ENCODE peak calls at places on chromosomes 11 and 22, in five cellular contexts. B is HCT116, A is vagina, G is A549, N is heart left ventricle. E is an unnamed sample.
A peak's percentile ranks its signal among the peaks of the same experiment; 100 is the strongest.

GRCh38 chr22:29451863-29452262 is 13.5 kb downstream of the RFPL1 start:
- DNase-seq in G (no peak), N (no peak), B (no peak), A (no peak), E (no peak)

GRCh38 chr22:31474743-31475142 is 14.9 kb downstream of the EIF4ENIF1 start:
- DNase-seq in G (no peak), N (no peak), A (no peak), B (no peak), E (no peak)

GRCh38 chr11:41921991-41922390 is 462.5 kb upstream of the LRRC4C start:
- DNase-seq in B (no peak), G (no peak), A (no peak), N (no peak), E (no peak)

GRCh38 chr11:102950622-102951081 is 4.9 kb downstream of the MMP13 start:
- DNase-seq in A (no peak), B (no peak), G (no peak), N (no peak), E (no peak)

GRCh38 chr22:21042978-21043855 is 2.5 kb upstream of the LRRC74B start:
- DNase-seq in A (no peak), B (no peak), N (no peak), G (no peak), E (no peak)

GRCh38 chr11:29448246-29448877 is 568.5 kb downstream of the KCNA4 start:
- DNase-seq in N (no peak), B (peak; percentile 2), G (peak; percentile 13), A (no peak), E (no peak)

GRCh38 chr11:112113539-112114457 is 27.1 kb downstream of the SDHD start:
- DNase-seq in B (peak; percentile 49), N (no peak), G (peak; percentile 31), A (no peak), E (no peak)

GRCh38 chr11:97409141-97409540 is 1019.3 kb downstream of the JRKL start:
- DNase-seq in G (no peak), B (no peak), A (no peak), N (no peak), E (no peak)

GRCh38 chr11:69057236-69057635 is 8.5 kb downstream of the TPCN2 start:
- DNase-seq in G (no peak), B (no peak), N (no peak), A (no peak), E (no peak)

GRCh38 chr22:35172452-35172851 is 84.8 kb upstream of the HMGXB4 start:
- DNase-seq in N (no peak), G (no peak), B (no peak), A (no peak), E (no peak)

GRCh38 chr11:116928102-116928777 is 90.8 kb upstream of the APOA1 start:
- DNase-seq in N (no peak), A (no peak), B (no peak), G (no peak), E (no peak)

GRCh38 chr22:22228921-22229320 is 15.7 kb upstream of the VPREB1 start:
- DNase-seq in G (no peak), A (peak; percentile 72), N (no peak), B (no peak), E (no peak)

GRCh38 chr11:121367434-121367833 is 74.9 kb downstream of the SC5D start:
- DNase-seq in G (no peak), A (no peak), N (no peak), B (no peak), E (no peak)

GRCh38 chr11:70833011-70833410 is 419.4 kb downstream of the SHANK2 start:
- DNase-seq in A (no peak), N (no peak), B (no peak), G (no peak), E (no peak)

GRCh38 chr11:111707691-111708067 is 58.5 kb downstream of the PPP2R1B start:
- DNase-seq in N (no peak), B (no peak), G (no peak), A (no peak), E (no peak)

GRCh38 chr11:266676-267439 is 11.3 kb upstream of the NLRP6 start:
- DNase-seq in G (no peak), A (no peak), B (no peak), N (no peak), E (peak; percentile 27)

GRCh38 chr11:118841469-118842222 is 42.0 kb upstream of the CXCR5 start:
- DNase-seq in G (no peak), A (no peak), N (no peak), B (no peak), E (no peak)

GRCh38 chr11:41058138-41058537 is 401.3 kb downstream of the LRRC4C start:
- DNase-seq in G (no peak), A (no peak), B (no peak), N (no peak), E (no peak)

GRCh38 chr11:27472398-27473016 is at the start of gene LGR4:
- DNase-seq in A (peak; percentile 98), G (peak; percentile 84), N (peak; percentile 96), B (peak; percentile 83), E (peak; percentile 81)

GRCh38 chr11:17229481-17230152 is 21.8 kb upstream of the PIK3C2A start:
- DNase-seq in G (no peak), A (no peak), N (no peak), B (no peak), E (no peak)

GRCh38 chr11:90204832-90205646 is 17.8 kb downstream of the CHORDC1 start:
- DNase-seq in B (peak; percentile 39), N (no peak), A (no peak), G (peak; percentile 32), E (no peak)

GRCh38 chr11:3959015-3959917 is 103.8 kb downstream of the STIM1 start:
- DNase-seq in B (no peak), G (peak; percentile 53), N (no peak), A (peak; percentile 18), E (no peak)

GRCh38 chr11:46868912-46869311 is 22.8 kb upstream of the CKAP5 start:
- DNase-seq in B (no peak), A (no peak), N (no peak), G (no peak), E (no peak)

GRCh38 chr11:58060939-58061672 is 30.4 kb downstream of the OR6Q1 start:
- DNase-seq in A (no peak), B (no peak), N (no peak), G (no peak), E (no peak)

GRCh38 chr22:20783844-20784723 is 10.2 kb downstream of the SERPIND1 start:
- DNase-seq in N (no peak), G (peak; percentile 30), A (no peak), B (peak; percentile 34), E (no peak)

GRCh38 chr22:25081409-25081824 is 118.2 kb upstream of the CRYBB3 start:
- DNase-seq in G (peak; percentile 49), N (no peak), A (no peak), B (peak; percentile 15), E (peak; percentile 36)

GRCh38 chr22:24699861-24700260 is 74.7 kb downstream of the PIWIL3 start:
- DNase-seq in N (no peak), B (no peak), A (no peak), G (no peak), E (no peak)

DNA sequence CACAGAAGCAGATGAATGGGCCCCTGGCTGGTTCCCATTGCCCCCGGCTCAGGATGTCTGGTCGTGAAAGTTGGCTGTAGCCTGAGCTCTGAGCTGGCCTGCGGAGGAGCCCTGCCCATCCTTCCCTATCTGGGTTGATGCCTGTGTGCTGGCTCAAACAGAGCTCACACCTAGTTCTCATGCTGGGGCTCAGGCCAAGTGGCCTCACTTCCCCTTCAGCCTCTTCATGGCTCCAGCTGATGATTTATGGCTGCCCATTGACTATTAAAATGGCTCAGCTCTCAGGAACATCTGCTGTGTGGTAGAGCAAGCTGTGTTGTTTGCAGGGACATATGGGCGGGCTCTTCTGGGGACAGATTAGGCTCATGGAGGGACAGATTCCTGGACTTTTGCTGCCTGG is 64.7 kb downstream of the ADAMTS15 start:
- DNase-seq in A (no peak), B (no peak), N (peak; percentile 86), G (no peak), E (no peak)
- H3K27ac ChIP-seq in A (no peak overlapping the region), B (no peak overlapping the region), N (peak overlapping the region; percentile 29), G (no peak overlapping the region), E (no peak overlapping the region)

GRCh38 chr22:46958191-46958590 is 195.7 kb downstream of the TBC1D22A start:
- DNase-seq in B (no peak), A (no peak), N (no peak), G (no peak), E (no peak)

GRCh38 chr22:46957521-46957920 is 195.1 kb downstream of the TBC1D22A start:
- DNase-seq in G (no peak), A (no peak), B (no peak), N (no peak), E (no peak)

GRCh38 chr22:46956498-46957215 is 194.2 kb downstream of the TBC1D22A start:
- DNase-seq in B (no peak), A (no peak), N (no peak), G (no peak), E (no peak)

GRCh38 chr22:46959369-46959768 is 196.9 kb downstream of the TBC1D22A start:
- DNase-seq in B (no peak), N (no peak), G (no peak), A (no peak), E (no peak)

GRCh38 chr22:46958649-46959048 is 196.2 kb downstream of the TBC1D22A start:
- DNase-seq in B (no peak), N (no peak), G (no peak), A (no peak), E (no peak)
- H3K4me1 ChIP-seq in B (no peaks in the 10 kb centered on the region), N (no peaks in the 10 kb centered on the region), G (no peaks in the 10 kb centered on the region), A (no peaks in the 10 kb centered on the region), E (no peaks in the 10 kb centered on the region)

GRCh38 chr11:107825875-107826274 is 32.7 kb downstream of the SLC35F2 start:
- DNase-seq in G (no peak), N (no peak), A (no peak), B (no peak), E (no peak)

GRCh38 chr11:107819361-107820014 is 39.1 kb downstream of the SLC35F2 start:
- DNase-seq in A (no peak), B (no peak), N (no peak), G (no peak), E (no peak)

GRCh38 chr11:107824668-107825369 is 33.8 kb downstream of the SLC35F2 start:
- DNase-seq in G (no peak), N (no peak), B (no peak), A (no peak), E (no peak)

GRCh38 chr11:107818491-107818890 is 40.1 kb downstream of the SLC35F2 start:
- DNase-seq in B (no peak), N (no peak), A (no peak), G (no peak), E (no peak)

DNA sequence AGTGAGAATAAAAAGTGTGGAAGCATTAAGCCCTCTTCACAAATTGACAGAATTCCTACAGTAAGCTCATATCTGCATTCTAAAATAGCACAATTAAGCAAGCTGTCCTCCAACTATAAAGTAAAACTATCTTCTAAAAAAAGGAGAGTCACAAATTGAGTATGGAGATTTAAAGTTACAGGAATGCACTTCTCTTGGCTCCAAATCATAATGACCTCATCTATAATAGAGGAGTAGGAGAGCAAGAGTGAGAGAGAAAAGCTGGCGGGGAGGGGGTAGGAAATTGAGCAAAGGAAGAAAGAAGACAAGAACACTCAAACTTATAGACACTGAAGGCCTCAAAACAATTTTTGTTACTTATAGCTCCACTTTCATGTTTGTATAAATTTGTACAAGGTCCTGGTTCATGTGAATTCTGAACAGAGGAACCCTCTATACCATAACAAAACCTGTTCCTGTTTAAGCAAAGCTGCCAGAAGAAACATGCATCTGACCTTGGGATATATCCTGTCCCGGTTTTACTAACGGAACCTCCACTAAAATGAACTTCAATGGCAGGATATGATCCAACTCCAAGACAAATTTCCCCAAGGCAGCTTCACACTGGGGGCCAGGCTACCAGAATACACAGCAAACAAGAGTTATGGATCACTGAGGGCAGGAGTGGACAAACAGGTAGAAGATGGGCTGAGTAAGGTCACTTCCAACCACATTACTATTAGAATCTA is 37.2 kb downstream of the SLC35F2 start:
- DNase-seq in N (no peak), G (no peak), A (no peak), B (no peak), E (no peak)
- TF ChIP-seq POLR2A in N (no peak), G (no peak), A (no peak), B (no peak), E (no peak)

GRCh38 chr11:62543680-62544444 is 2.7 kb downstream of the AHNAK start:
- DNase-seq in G (no peak), N (no peak), A (no peak), B (no peak), E (no peak)
- H3K27ac ChIP-seq in G (peak overlapping the region; percentile 98), N (peak overlapping the region; percentile 100), A (peak overlapping the region; percentile 100), B (peak overlapping the region; percentile 95), E (peak overlapping the region; percentile 98)